ENCODE peak calls at places on chromosome 22, in five cellular contexts. L, Y, S, M and H are unnamed samples. For H3K4me1, the result is how much of the 10 kb centered on the place peaks cover.

GRCh38 chr22:32920032-32920628 is 118.6 kb downstream of the TIMP3 start:
- DNase-seq in L (no peak), Y (peak), S (no peak), M (no peak), H (no peak)

GRCh38 chr22:27252282-27253049 is 549.1 kb downstream of the MN1 start:
- DNase-seq in L (no peak), Y (no peak), S (no peak), M (no peak), H (no peak)

GRCh38 chr22:27809226-27809625 is 7.7 kb upstream of the MN1 start:
- DNase-seq in L (no peak), Y (no peak), S (no peak), M (no peak), H (no peak)

GRCh38 chr22:31039393-31039792 is 41.7 kb upstream of the SMTN start:
- DNase-seq in L (no peak), Y (no peak), S (no peak), M (no peak), H (no peak)

GRCh38 chr22:46090051-46090591 is 60.2 kb upstream of the PPARA start:
- DNase-seq in L (no peak), Y (no peak), S (no peak), M (no peak), H (no peak)

GRCh38 chr22:33922268-33922667 is 2.0 kb upstream of the LARGE1 start:
- DNase-seq in L (peak), Y (peak), S (no peak), M (no peak), H (no peak)

GRCh38 chr22:40436460-40437431 is 66.4 kb downstream of the SGSM3 start:
- DNase-seq in L (peak), Y (no peak), S (no peak), M (no peak), H (no peak)

GRCh38 chr22:50318698-50319411 is 8.0 kb downstream of the DENND6B start:
- DNase-seq in L (no peak), Y (no peak), S (no peak), M (no peak), H (no peak)

GRCh38 chr22:32562396-32562795 is 87.8 kb downstream of the FBXO7 start:
- DNase-seq in L (no peak), Y (no peak), S (no peak), M (no peak), H (no peak)

GRCh38 chr22:33569547-33569946 is 350.7 kb downstream of the LARGE1 start:
- DNase-seq in L (no peak), Y (no peak), S (no peak), M (no peak), H (no peak)

GRCh38 chr22:46801331-46801811 is 38.9 kb downstream of the TBC1D22A start:
- DNase-seq in L (no peak), Y (no peak), S (no peak), M (no peak), H (no peak)

GRCh38 chr22:33247758-33248157 is 189.6 kb upstream of the SYN3 start:
- DNase-seq in L (no peak), Y (no peak), S (no peak), M (no peak), H (no peak)

GRCh38 chr22:31897842-31898241 is 46.5 kb upstream of the YWHAH start:
- DNase-seq in L (no peak), Y (no peak), S (no peak), M (no peak), H (no peak)

GRCh38 chr22:46267431-46268279 is at the start of gene TTC38:
- DNase-seq in L (peak), Y (peak), S (peak), M (peak), H (peak)

GRCh38 chr22:20999350-21000214 is 2.3 kb downstream of the THAP7 start:
- DNase-seq in L (no peak), Y (no peak), S (no peak), M (no peak), H (no peak)

GRCh38 chr22:50136431-50137047 is 34.0 kb upstream of the PANX2 start:
- DNase-seq in L (no peak), Y (no peak), S (no peak), M (no peak), H (no peak)

GRCh38 chr22:26610072-26610958 is 7.5 kb downstream of the CRYBB1 start:
- DNase-seq in L (no peak), Y (peak), S (peak), M (peak), H (no peak)

GRCh38 chr22:30602049-30602448 is 4.9 kb upstream of the TCN2 start:
- DNase-seq in L (peak), Y (peak), S (no peak), M (no peak), H (no peak)

GRCh38 chr22:44848791-44849410 is 96.5 kb downstream of the ARHGAP8 start:
- DNase-seq in L (no peak), Y (no peak), S (no peak), M (no peak), H (no peak)

GRCh38 chr22:41831383-41831782 is 1.5 kb upstream of the SREBF2 start:
- DNase-seq in L (no peak), Y (no peak), S (peak), M (no peak), H (no peak)

GRCh38 chr22:46360891-46361290 is 25.4 kb downstream of the TRMU start:
- DNase-seq in L (no peak), Y (no peak), S (no peak), M (no peak), H (no peak)

GRCh38 chr22:33923660-33924246 is 3.5 kb upstream of the LARGE1 start:
- DNase-seq in L (peak), Y (peak), S (peak), M (no peak), H (no peak)

GRCh38 chr22:16818538-16818937 is 6.7 kb downstream of the XKR3 start:
- DNase-seq in L (no peak), Y (no peak), S (no peak), M (no peak), H (no peak)

GRCh38 chr22:44746061-44746789 is 6.2 kb upstream of the ARHGAP8 start:
- DNase-seq in L (no peak), Y (no peak), S (no peak), M (no peak), H (no peak)

GRCh38 chr22:41341990-41342389 is 39.8 kb upstream of the TEF start:
- DNase-seq in L (no peak), Y (no peak), S (peak), M (no peak), H (no peak)

GRCh38 chr22:27670701-27671412 is 130.7 kb downstream of the MN1 start:
- DNase-seq in L (peak), Y (no peak), S (no peak), M (no peak), H (no peak)

GRCh38 chr22:46053563-46054090 is 76.7 kb upstream of the WNT7B start:
- DNase-seq in L (no peak), Y (peak), S (peak), M (peak), H (no peak)

DNA sequence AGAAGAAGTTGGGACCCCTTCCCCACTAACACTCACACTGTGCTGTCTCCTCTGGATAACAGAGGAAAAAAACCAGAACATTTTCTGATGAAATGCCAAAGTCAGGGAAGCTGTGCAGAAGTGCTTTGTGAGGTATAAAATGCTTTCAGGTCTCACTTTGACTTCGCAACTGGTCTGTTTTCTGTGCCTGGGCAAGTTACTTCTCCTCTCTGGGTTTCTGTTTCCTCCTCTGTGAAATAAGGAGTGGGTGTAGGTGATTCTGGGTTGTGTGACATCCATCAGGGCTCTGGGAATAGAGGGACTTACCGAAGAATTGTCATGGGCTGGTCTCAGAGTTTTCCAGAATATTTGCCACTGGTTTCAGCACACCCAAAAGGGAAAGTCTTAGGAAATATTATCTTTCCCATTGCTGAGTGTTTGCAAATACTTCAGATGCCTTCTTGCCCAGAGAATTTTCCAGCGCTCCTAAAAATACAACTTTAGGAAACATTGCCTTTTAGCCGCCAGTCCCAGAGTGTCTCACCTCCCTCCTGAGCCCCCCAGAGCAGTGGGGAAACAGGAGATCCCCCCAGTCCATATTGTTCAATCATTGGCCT is 118.5 kb downstream of the KIAA1671 start:
- DNase-seq in L (no peak), Y (no peak), S (no peak), M (no peak), H (no peak)
- H3K4me3 ChIP-seq in L (no peak), Y (no peak), S (no peak), M (no peak), H (no peak)

GRCh38 chr22:39293766-39294368 is 25.6 kb downstream of the RPL3 start:
- DNase-seq in L (no peak), Y (no peak), S (no peak), M (no peak), H (no peak)
- H3K4me1 ChIP-seq in L (under half), Y (under half), S (under half), M (under half), H (under half)

DNA sequence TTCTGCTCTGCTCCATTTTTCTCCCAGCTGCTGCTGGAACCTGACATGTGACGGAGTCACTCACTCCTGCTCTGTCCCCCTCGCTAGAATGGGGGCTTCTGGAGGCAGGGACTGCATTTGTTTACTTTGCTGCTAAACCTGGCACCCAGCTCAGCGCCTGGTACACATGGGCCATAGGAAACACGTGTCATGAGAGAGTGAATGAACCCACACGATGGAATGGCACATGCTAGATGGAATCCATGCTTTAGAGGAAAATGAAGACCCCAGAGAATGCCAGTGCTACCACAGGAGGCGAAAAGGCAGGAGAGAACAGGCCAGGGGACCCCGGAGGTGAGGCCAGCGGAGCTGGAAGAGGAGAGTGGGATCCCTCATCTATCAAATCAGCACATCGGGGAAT is 160.9 kb downstream of the MPPED1 start:
- DNase-seq in L (no peak), Y (no peak), S (no peak), M (no peak), H (no peak)
- H3K27ac ChIP-seq in L (no peak), Y (no peak), S (no peak), M (no peak), H (no peak)

DNA sequence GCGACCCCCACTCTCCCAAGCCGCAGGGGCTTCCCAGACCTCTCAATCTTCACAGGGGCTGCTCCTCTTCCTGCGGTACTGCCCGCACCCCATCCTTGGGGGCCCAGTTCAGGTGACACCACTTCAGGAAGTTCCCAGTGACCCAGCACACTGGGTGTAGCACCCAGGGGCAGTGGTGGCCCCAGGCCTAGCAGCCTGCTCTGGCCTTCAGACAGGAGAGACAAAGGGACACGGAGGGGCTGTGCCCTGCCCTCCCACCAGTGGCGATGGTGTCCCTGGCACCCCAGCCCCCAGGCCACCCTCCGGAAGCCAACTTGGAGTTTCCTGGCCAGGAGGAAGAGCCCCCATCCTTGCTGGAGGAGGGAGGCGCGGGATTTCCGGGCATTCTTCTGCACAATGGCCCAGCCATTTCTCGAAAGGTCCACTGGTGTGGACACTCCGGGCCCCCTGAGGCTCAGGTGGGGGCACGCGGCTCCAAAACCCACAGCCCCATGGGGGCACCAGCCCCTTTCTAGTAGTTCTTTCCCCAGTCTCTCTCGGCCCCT is 978 bp upstream of the CLDN5 start:
- DNase-seq in L (no peak), Y (no peak), S (no peak), M (no peak), H (no peak)
- H3K4me3 ChIP-seq in L (peak), Y (no peak), S (no peak), M (no peak), H (no peak)

GRCh38 chr22:23696326-23696851 is 5.6 kb downstream of the RGL4 start:
- DNase-seq in L (no peak), Y (no peak), S (peak), M (peak), H (peak)
- H3K4me1 ChIP-seq in L (under half), Y (under half), S (under half), M (under half), H (under half)

DNA sequence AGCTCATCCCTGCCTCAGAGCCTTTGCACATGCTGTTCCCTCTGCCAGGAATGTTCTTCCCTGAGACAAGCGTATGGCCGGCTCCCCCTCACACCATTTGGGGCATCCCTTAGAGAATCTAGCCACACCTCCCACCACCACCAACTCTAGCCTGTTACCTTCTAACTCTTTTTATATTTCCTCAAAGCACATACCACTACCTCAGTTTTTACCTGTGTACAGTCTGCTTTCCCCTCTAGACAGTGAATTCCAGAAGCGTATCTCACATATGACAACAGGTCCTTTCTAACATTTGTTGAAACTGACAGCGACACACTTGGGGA is 75.1 kb upstream of the ARFGAP3 start:
- DNase-seq in L (no peak), Y (no peak), S (no peak), M (no peak), H (no peak)
- H3K27ac ChIP-seq in L (no peak), Y (peak), S (no peak), M (no peak), H (no peak)

GRCh38 chr22:37678372-37678771 is 2.9 kb downstream of the LGALS1 start:
- DNase-seq in L (no peak), Y (no peak), S (no peak), M (no peak), H (no peak)
- H3K4me3 ChIP-seq in L (no peak), Y (no peak), S (no peak), M (no peak), H (no peak)

GRCh38 chr22:29143848-29144785 is 61.6 kb upstream of the EMID1 start:
- DNase-seq in L (no peak), Y (no peak), S (no peak), M (no peak), H (no peak)

GRCh38 chr22:29146771-29147170 is 58.9 kb upstream of the EMID1 start:
- DNase-seq in L (no peak), Y (no peak), S (no peak), M (no peak), H (no peak)

GRCh38 chr22:29146101-29146560 is 59.6 kb upstream of the EMID1 start:
- DNase-seq in L (no peak), Y (no peak), S (no peak), M (no peak), H (no peak)

GRCh38 chr22:29144786-29145160 is 60.9 kb upstream of the EMID1 start:
- DNase-seq in L (no peak), Y (no peak), S (no peak), M (no peak), H (no peak)

GRCh38 chr22:29145321-29146072 is 60.2 kb upstream of the EMID1 start:
- DNase-seq in L (no peak), Y (no peak), S (no peak), M (no peak), H (no peak)
- H3K4me1 ChIP-seq in L (under half), Y (under half), S (under half), M (under half), H (under half)

DNA sequence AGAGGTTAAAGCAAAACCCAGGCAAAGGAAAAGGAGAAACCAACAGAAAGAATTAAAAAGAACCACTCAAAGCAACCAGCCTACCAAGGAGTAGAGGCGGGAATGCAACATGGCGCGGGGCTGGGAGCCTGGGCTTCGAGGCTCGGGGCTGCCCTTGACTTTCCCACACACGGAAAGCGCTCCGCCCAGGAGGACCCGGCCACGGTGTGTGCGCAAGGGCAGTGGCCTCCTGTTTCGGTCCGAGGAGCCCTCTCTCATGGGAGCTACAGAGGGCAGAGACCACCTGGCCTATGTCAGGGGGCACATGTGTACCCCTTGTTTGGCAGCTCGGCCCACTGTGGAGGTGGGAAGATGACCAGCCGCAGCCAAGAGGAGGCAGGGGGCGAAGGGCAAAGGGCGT is 55.9 kb downstream of the APOL1 start:
- DNase-seq in L (no peak), Y (no peak), S (no peak), M (no peak), H (no peak)
- H3K27ac ChIP-seq in L (no peak), Y (no peak), S (no peak), M (no peak), H (no peak)

DNA sequence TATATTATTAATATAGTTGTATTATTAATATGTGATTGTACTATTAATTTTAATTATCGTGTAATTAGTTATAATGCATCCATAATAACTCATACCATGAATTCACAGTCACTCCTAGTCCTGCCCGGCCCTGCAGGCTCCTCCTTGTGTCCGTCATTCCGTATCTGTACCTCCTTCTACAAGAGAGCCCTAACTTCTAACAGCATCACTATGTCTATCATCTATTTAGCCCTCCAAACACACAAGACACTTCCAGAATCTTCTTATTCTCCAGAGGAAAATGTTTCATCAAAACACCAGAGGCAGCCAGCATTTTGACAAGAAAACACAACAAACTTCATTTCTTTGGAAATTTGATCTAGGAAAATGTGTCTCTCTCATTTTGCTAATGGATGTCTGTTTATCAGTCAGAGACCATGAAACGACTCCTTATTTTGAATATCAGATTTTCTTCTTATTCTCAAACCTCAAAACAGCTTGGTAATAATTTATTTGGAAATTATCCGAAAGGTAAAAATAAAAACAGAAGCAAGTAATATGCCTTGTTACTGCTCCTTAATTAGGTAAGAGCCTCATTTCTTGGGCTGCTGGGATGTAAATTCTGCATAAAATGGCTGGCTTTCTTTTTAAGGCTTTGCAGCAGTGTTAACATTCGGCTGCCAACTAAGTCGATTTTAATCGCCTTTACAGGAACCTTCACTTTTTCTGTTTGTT is 23.1 kb upstream of the SEPTIN5 start:
- DNase-seq in L (no peak), Y (no peak), S (no peak), M (no peak), H (no peak)
- H3K4me3 ChIP-seq in L (peak), Y (no peak), S (no peak), M (no peak), H (no peak)